ENCODE peak calls at places on chromosomes 4 and X, in five cellular contexts. B is HT1080; E is stimulated activated effector memory CD8-positive, alpha-beta T cell treated with anti-CD3 and anti-CD28 coated beads, Interleukin-12 subunit alpha, Interleukin-12 subunit beta, amount 100 ng/mL, for 72 hours; T is stimulated activated naive CD4-positive, alpha-beta T cell; X is NCI-H1694 treated with DMSO at 0.1 percent for 48 hours. V is an unnamed sample.

GRCh38 chr4:2064276-2064991 is 5.3 kb downstream of the NAT8L start:
- DNase-seq in E (no peak), B (no peak), T (no peak), X (no peak), V (no peak)

GRCh38 chr4:143397887-143398286 is 61.2 kb downstream of the GAB1 start:
- DNase-seq in X (no peak), E (no peak), T (no peak), B (no peak), V (no peak)

GRCh38 chr4:98745372-98745771 is 87.0 kb upstream of the TSPAN5 start:
- DNase-seq in T (no peak), E (no peak), X (peak; percentile 1), B (no peak), V (no peak)

GRCh38 chr4:30844861-30845582 is 124.9 kb downstream of the PCDH7 start:
- DNase-seq in X (no peak), T (no peak), E (no peak), B (no peak), V (no peak)

GRCh38 chr4:139934336-139934735 is 219.6 kb downstream of the MAML3 start:
- DNase-seq in T (no peak), E (no peak), B (no peak), X (peak; percentile 63), V (no peak)

GRCh38 chrX:13167444-13168207 is 123.2 kb upstream of the FAM9C start:
- DNase-seq in T (no peak), X (no peak), B (no peak), E (no peak), V (no peak)

GRCh38 chr4:174828845-174829701 is at the start of gene GLRA3:
- DNase-seq in B (peak; percentile 49), E (no peak), X (no peak), T (no peak), V (peak; percentile 50)

GRCh38 chrX:25976683-25977310 is 161.3 kb upstream of the MAGEB18 start:
- DNase-seq in B (no peak), X (no peak), E (no peak), T (no peak), V (no peak)

GRCh38 chrX:31036895-31037294 is 34.9 kb downstream of the FTHL17 start:
- DNase-seq in T (peak; percentile 4), B (peak; percentile 62), E (peak; percentile 43), X (no peak), V (peak; percentile 0)

GRCh38 chr4:126051709-126052424 is 737.1 kb downstream of the FAT4 start:
- DNase-seq in T (no peak), X (no peak), E (no peak), B (peak; percentile 18), V (no peak)

GRCh38 chrX:16267431-16267830 is 100.2 kb downstream of the MAGEB17 start:
- DNase-seq in T (no peak), E (no peak), X (no peak), B (no peak), V (no peak)

GRCh38 chrX:17405225-17405969 is 30.4 kb downstream of the NHS start:
- DNase-seq in B (peak; percentile 92), T (no peak), E (no peak), X (no peak), V (no peak)

GRCh38 chr4:107619065-107619464 is 101.0 kb downstream of the PAPSS1 start:
- DNase-seq in T (no peak), B (peak; percentile 10), E (no peak), X (no peak), V (no peak)

V was measured in memory B cell.